ENCODE peak calls at places on chromosomes 6 and 20, in eight cellular contexts. One of them, this sample, is unnamed.

GRCh38 chr6:28333599-28334018 is 2.3 kb downstream of the ZSCAN31 start:
- DNase-seq in GM13976: no peak
- DNase-seq in T1000: no peak
- DNase-seq in T-cell: no peak
- DNase-seq in ecto neural progenitor cell: no peak
- DNase-seq in DMS 273 treated with DMSO at 0.1 percent for 48 hours: no peak
- DNase-seq in OCI-LY7: no peak
- DNase-seq in spleen: no peak
- DNase-seq in this sample: no peak

GRCh38 chr6:69164564-69165252 is 529.6 kb downstream of the ADGRB3 start:
- DNase-seq in GM13976: no peak
- DNase-seq in T1000: no peak
- DNase-seq in T-cell: no peak
- DNase-seq in ecto neural progenitor cell: no peak
- DNase-seq in DMS 273 treated with DMSO at 0.1 percent for 48 hours: no peak
- DNase-seq in OCI-LY7: no peak
- DNase-seq in spleen: no peak
- DNase-seq in this sample: peak; percentile 18

GRCh38 chr20:6126846-6127245 is 4.0 kb upstream of the FERMT1 start:
- DNase-seq in GM13976: no peak
- DNase-seq in T1000: no peak
- DNase-seq in T-cell: no peak
- DNase-seq in ecto neural progenitor cell: no peak
- DNase-seq in DMS 273 treated with DMSO at 0.1 percent for 48 hours: no peak
- DNase-seq in OCI-LY7: no peak
- DNase-seq in spleen: no peak
- DNase-seq in this sample: no peak

GRCh38 chr6:121664199-121664598 is 228.8 kb downstream of the GJA1 start:
- DNase-seq in GM13976: no peak
- DNase-seq in T1000: no peak
- DNase-seq in T-cell: no peak
- DNase-seq in ecto neural progenitor cell: no peak
- DNase-seq in DMS 273 treated with DMSO at 0.1 percent for 48 hours: no peak
- DNase-seq in OCI-LY7: no peak
- DNase-seq in spleen: no peak
- DNase-seq in this sample: no peak

GRCh38 chr6:39997101-39997635 is 62.9 kb upstream of the MOCS1 start:
- DNase-seq in GM13976: no peak
- DNase-seq in T1000: no peak
- DNase-seq in T-cell: no peak
- DNase-seq in ecto neural progenitor cell: no peak
- DNase-seq in DMS 273 treated with DMSO at 0.1 percent for 48 hours: no peak
- DNase-seq in OCI-LY7: no peak
- DNase-seq in spleen: no peak
- DNase-seq in this sample: no peak

GRCh38 chr20:408843-409696 is 971 bp downstream of the RBCK1 start:
- DNase-seq in GM13976: no peak
- DNase-seq in T1000: no peak
- DNase-seq in T-cell: no peak
- DNase-seq in ecto neural progenitor cell: no peak
- DNase-seq in DMS 273 treated with DMSO at 0.1 percent for 48 hours: no peak
- DNase-seq in OCI-LY7: peak; percentile 52
- DNase-seq in spleen: no peak
- DNase-seq in this sample: no peak

GRCh38 chr20:51522207-51522606 is 20.3 kb downstream of the NFATC2 start:
- DNase-seq in GM13976: no peak
- DNase-seq in T1000: no peak
- DNase-seq in T-cell: no peak
- DNase-seq in ecto neural progenitor cell: no peak
- DNase-seq in DMS 273 treated with DMSO at 0.1 percent for 48 hours: no peak
- DNase-seq in OCI-LY7: no peak
- DNase-seq in spleen: peak; percentile 28
- DNase-seq in this sample: no peak

GRCh38 chr20:17808357-17808756 is 108.6 kb downstream of the BANF2 start:
- DNase-seq in GM13976: no peak
- DNase-seq in T1000: no peak
- DNase-seq in T-cell: no peak
- DNase-seq in ecto neural progenitor cell: no peak
- DNase-seq in DMS 273 treated with DMSO at 0.1 percent for 48 hours: no peak
- DNase-seq in OCI-LY7: no peak
- DNase-seq in spleen: no peak
- DNase-seq in this sample: no peak

GRCh38 chr6:85081102-85081501 is 316.7 kb upstream of the TBX18 start:
- DNase-seq in GM13976: no peak
- DNase-seq in T1000: no peak
- DNase-seq in T-cell: no peak
- DNase-seq in ecto neural progenitor cell: no peak
- DNase-seq in DMS 273 treated with DMSO at 0.1 percent for 48 hours: no peak
- DNase-seq in OCI-LY7: no peak
- DNase-seq in spleen: no peak
- DNase-seq in this sample: no peak

GRCh38 chr6:41072836-41073202 is at the start of gene NFYA:
- DNase-seq in GM13976: no peak
- DNase-seq in T1000: peak; percentile 100
- DNase-seq in T-cell: peak; percentile 99
- DNase-seq in ecto neural progenitor cell: peak; percentile 100
- DNase-seq in DMS 273 treated with DMSO at 0.1 percent for 48 hours: peak; percentile 99
- DNase-seq in OCI-LY7: no peak
- DNase-seq in spleen: no peak
- DNase-seq in this sample: no peak

GRCh38 chr6:51479296-51479695 is 608.1 kb downstream of the PKHD1 start:
- DNase-seq in GM13976: no peak
- DNase-seq in T1000: no peak
- DNase-seq in T-cell: no peak
- DNase-seq in ecto neural progenitor cell: no peak
- DNase-seq in DMS 273 treated with DMSO at 0.1 percent for 48 hours: no peak
- DNase-seq in OCI-LY7: no peak
- DNase-seq in spleen: no peak
- DNase-seq in this sample: no peak

GRCh38 chr6:152471459-152472070 is 165.6 kb downstream of the SYNE1 start:
- DNase-seq in GM13976: no peak
- DNase-seq in T1000: no peak
- DNase-seq in T-cell: no peak
- DNase-seq in ecto neural progenitor cell: no peak
- DNase-seq in DMS 273 treated with DMSO at 0.1 percent for 48 hours: no peak
- DNase-seq in OCI-LY7: no peak
- DNase-seq in spleen: no peak
- DNase-seq in this sample: no peak

GRCh38 chr20:19688031-19688806 is 69.8 kb upstream of the RIN2 start:
- DNase-seq in GM13976: no peak
- DNase-seq in T1000: no peak
- DNase-seq in T-cell: no peak
- DNase-seq in ecto neural progenitor cell: peak; percentile 57
- DNase-seq in DMS 273 treated with DMSO at 0.1 percent for 48 hours: peak; percentile 50
- DNase-seq in OCI-LY7: no peak
- DNase-seq in spleen: no peak
- DNase-seq in this sample: peak; percentile 77

GRCh38 chr6:1958257-1958656 is 287.1 kb downstream of the GMDS start:
- DNase-seq in GM13976: no peak
- DNase-seq in T1000: no peak
- DNase-seq in T-cell: no peak
- DNase-seq in ecto neural progenitor cell: no peak
- DNase-seq in DMS 273 treated with DMSO at 0.1 percent for 48 hours: no peak
- DNase-seq in OCI-LY7: no peak
- DNase-seq in spleen: no peak
- DNase-seq in this sample: no peak

GRCh38 chr6:158939255-158940170 is 60.5 kb downstream of the RSPH3 start:
- DNase-seq in GM13976: peak; percentile 51
- DNase-seq in T1000: no peak
- DNase-seq in T-cell: no peak
- DNase-seq in ecto neural progenitor cell: peak; percentile 60
- DNase-seq in DMS 273 treated with DMSO at 0.1 percent for 48 hours: no peak
- DNase-seq in OCI-LY7: no peak
- DNase-seq in spleen: peak; percentile 84
- DNase-seq in this sample: peak; percentile 74

GRCh38 chr20:25299801-25300200 is 51.9 kb downstream of the PYGB start:
- DNase-seq in GM13976: no peak
- DNase-seq in T1000: peak; percentile 20
- DNase-seq in T-cell: no peak
- DNase-seq in ecto neural progenitor cell: no peak
- DNase-seq in DMS 273 treated with DMSO at 0.1 percent for 48 hours: no peak
- DNase-seq in OCI-LY7: no peak
- DNase-seq in spleen: no peak
- DNase-seq in this sample: no peak

GRCh38 chr6:14159090-14159489 is 41.5 kb downstream of the CD83 start:
- DNase-seq in GM13976: no peak
- DNase-seq in T1000: no peak
- DNase-seq in T-cell: no peak
- DNase-seq in ecto neural progenitor cell: no peak
- DNase-seq in DMS 273 treated with DMSO at 0.1 percent for 48 hours: no peak
- DNase-seq in OCI-LY7: no peak
- DNase-seq in spleen: no peak
- DNase-seq in this sample: no peak

GRCh38 chr6:81752969-81753708 is 658 bp upstream of the TENT5A start:
- DNase-seq in GM13976: peak; percentile 79
- DNase-seq in T1000: peak; percentile 93
- DNase-seq in T-cell: peak; percentile 51
- DNase-seq in ecto neural progenitor cell: peak; percentile 88
- DNase-seq in DMS 273 treated with DMSO at 0.1 percent for 48 hours: peak; percentile 63
- DNase-seq in OCI-LY7: no peak
- DNase-seq in spleen: peak; percentile 97
- DNase-seq in this sample: peak; percentile 73

GRCh38 chr6:140039343-140039742 is 664.9 kb upstream of the CITED2 start:
- DNase-seq in GM13976: no peak
- DNase-seq in T1000: no peak
- DNase-seq in T-cell: no peak
- DNase-seq in ecto neural progenitor cell: no peak
- DNase-seq in DMS 273 treated with DMSO at 0.1 percent for 48 hours: no peak
- DNase-seq in OCI-LY7: no peak
- DNase-seq in spleen: no peak
- DNase-seq in this sample: no peak

GRCh38 chr6:1832844-1833787 is 223.4 kb downstream of the FOXC1 start:
- DNase-seq in GM13976: no peak
- DNase-seq in T1000: no peak
- DNase-seq in T-cell: no peak
- DNase-seq in ecto neural progenitor cell: no peak
- DNase-seq in DMS 273 treated with DMSO at 0.1 percent for 48 hours: no peak
- DNase-seq in OCI-LY7: no peak
- DNase-seq in spleen: no peak
- DNase-seq in this sample: no peak

GRCh38 chr20:23857954-23858565 is 21.5 kb downstream of the CST5 start:
- DNase-seq in GM13976: no peak
- DNase-seq in T1000: no peak
- DNase-seq in T-cell: no peak
- DNase-seq in ecto neural progenitor cell: peak; percentile 63
- DNase-seq in DMS 273 treated with DMSO at 0.1 percent for 48 hours: no peak
- DNase-seq in OCI-LY7: no peak
- DNase-seq in spleen: no peak
- DNase-seq in this sample: no peak

GRCh38 chr6:79586548-79586947 is 44.6 kb upstream of the SH3BGRL2 start:
- DNase-seq in GM13976: no peak
- DNase-seq in T1000: no peak
- DNase-seq in T-cell: no peak
- DNase-seq in ecto neural progenitor cell: no peak
- DNase-seq in DMS 273 treated with DMSO at 0.1 percent for 48 hours: peak; percentile 3
- DNase-seq in OCI-LY7: peak; percentile 4
- DNase-seq in spleen: no peak
- DNase-seq in this sample: peak; percentile 21

GRCh38 chr6:125193208-125193607 is 39.6 kb downstream of the TPD52L1 start:
- DNase-seq in GM13976: no peak
- DNase-seq in T1000: no peak
- DNase-seq in T-cell: no peak
- DNase-seq in ecto neural progenitor cell: no peak
- DNase-seq in DMS 273 treated with DMSO at 0.1 percent for 48 hours: no peak
- DNase-seq in OCI-LY7: no peak
- DNase-seq in spleen: no peak
- DNase-seq in this sample: no peak

GRCh38 chr6:53651149-53651763 is 14.3 kb downstream of the KLHL31 start:
- DNase-seq in GM13976: peak; percentile 50
- DNase-seq in T1000: peak; percentile 56
- DNase-seq in T-cell: peak; percentile 56
- DNase-seq in ecto neural progenitor cell: peak; percentile 56
- DNase-seq in DMS 273 treated with DMSO at 0.1 percent for 48 hours: peak; percentile 67
- DNase-seq in OCI-LY7: peak; percentile 72
- DNase-seq in spleen: no peak
- DNase-seq in this sample: no peak

GRCh38 chr6:111865909-111866546 is 7.2 kb downstream of the FYN start:
- DNase-seq in GM13976: no peak
- DNase-seq in T1000: no peak
- DNase-seq in T-cell: no peak
- DNase-seq in ecto neural progenitor cell: no peak
- DNase-seq in DMS 273 treated with DMSO at 0.1 percent for 48 hours: no peak
- DNase-seq in OCI-LY7: no peak
- DNase-seq in spleen: no peak
- DNase-seq in this sample: peak; percentile 83

GRCh38 chr20:62161347-62161746 is 17.8 kb downstream of the SS18L1 start:
- DNase-seq in GM13976: no peak
- DNase-seq in T1000: no peak
- DNase-seq in T-cell: no peak
- DNase-seq in ecto neural progenitor cell: no peak
- DNase-seq in DMS 273 treated with DMSO at 0.1 percent for 48 hours: no peak
- DNase-seq in OCI-LY7: no peak
- DNase-seq in spleen: no peak
- DNase-seq in this sample: no peak

GRCh38 chr6:19838442-19839236 is 1.5 kb downstream of the ID4 start:
- DNase-seq in GM13976: peak; percentile 41
- DNase-seq in T1000: no peak
- DNase-seq in T-cell: no peak
- DNase-seq in ecto neural progenitor cell: peak; percentile 75
- DNase-seq in DMS 273 treated with DMSO at 0.1 percent for 48 hours: no peak
- DNase-seq in OCI-LY7: peak; percentile 92
- DNase-seq in spleen: no peak
- DNase-seq in this sample: peak; percentile 92

GRCh38 chr6:149963212-149963461 is 606 bp upstream of the ULBP1 start:
- DNase-seq in GM13976: peak; percentile 49
- DNase-seq in T1000: peak; percentile 37
- DNase-seq in T-cell: no peak
- DNase-seq in ecto neural progenitor cell: no peak
- DNase-seq in DMS 273 treated with DMSO at 0.1 percent for 48 hours: peak; percentile 39
- DNase-seq in OCI-LY7: peak; percentile 29
- DNase-seq in spleen: no peak
- DNase-seq in this sample: peak; percentile 59

GRCh38 chr20:41279546-41280225 is 37.8 kb downstream of the ZHX3 start:
- DNase-seq in GM13976: peak; percentile 52
- DNase-seq in T1000: no peak
- DNase-seq in T-cell: no peak
- DNase-seq in ecto neural progenitor cell: no peak
- DNase-seq in DMS 273 treated with DMSO at 0.1 percent for 48 hours: no peak
- DNase-seq in OCI-LY7: no peak
- DNase-seq in spleen: no peak
- DNase-seq in this sample: no peak

GRCh38 chr6:10528170-10528981 is 7.2 kb downstream of the GCNT2 start:
- DNase-seq in GM13976: peak; percentile 51
- DNase-seq in T1000: peak; percentile 32
- DNase-seq in T-cell: no peak
- DNase-seq in ecto neural progenitor cell: no peak
- DNase-seq in DMS 273 treated with DMSO at 0.1 percent for 48 hours: no peak
- DNase-seq in OCI-LY7: peak; percentile 65
- DNase-seq in spleen: no peak
- DNase-seq in this sample: no peak

GRCh38 chr6:27568226-27568889 is 95.5 kb upstream of the ZNF184 start:
- DNase-seq in GM13976: no peak
- DNase-seq in T1000: no peak
- DNase-seq in T-cell: no peak
- DNase-seq in ecto neural progenitor cell: no peak
- DNase-seq in DMS 273 treated with DMSO at 0.1 percent for 48 hours: no peak
- DNase-seq in OCI-LY7: no peak
- DNase-seq in spleen: no peak
- DNase-seq in this sample: peak; percentile 90

GRCh38 chr6:89495961-89496535 is 63.1 kb downstream of the ANKRD6 start:
- DNase-seq in GM13976: no peak
- DNase-seq in T1000: no peak
- DNase-seq in T-cell: no peak
- DNase-seq in ecto neural progenitor cell: no peak
- DNase-seq in DMS 273 treated with DMSO at 0.1 percent for 48 hours: no peak
- DNase-seq in OCI-LY7: no peak
- DNase-seq in spleen: no peak
- DNase-seq in this sample: no peak

GRCh38 chr6:158230967-158231550 is 62.9 kb downstream of the GTF2H5 start:
- DNase-seq in GM13976: no peak
- DNase-seq in T1000: no peak
- DNase-seq in T-cell: no peak
- DNase-seq in ecto neural progenitor cell: no peak
- DNase-seq in DMS 273 treated with DMSO at 0.1 percent for 48 hours: no peak
- DNase-seq in OCI-LY7: no peak
- DNase-seq in spleen: no peak
- DNase-seq in this sample: no peak

GRCh38 chr20:63032861-63033634 is 26.3 kb upstream of the BHLHE23 start:
- DNase-seq in GM13976: peak; percentile 77
- DNase-seq in T1000: no peak
- DNase-seq in T-cell: no peak
- DNase-seq in ecto neural progenitor cell: no peak
- DNase-seq in DMS 273 treated with DMSO at 0.1 percent for 48 hours: no peak
- DNase-seq in OCI-LY7: peak; percentile 56
- DNase-seq in spleen: peak; percentile 74
- DNase-seq in this sample: no peak

This sample was measured in ELF-1.